ENCODE peak calls at places on chromosomes 16 and 17, in four cellular contexts. I is EL, G is A549, O is foreskin fibroblast. H is an unnamed sample.

GRCh38 chr17:7213895-7214299 is 5.7 kb downstream of the DLG4 start:
- DNase-seq in I (peak; percentile 67), G (peak; percentile 94), O (peak; percentile 75), H (peak; percentile 45)

GRCh38 chr16:73020409-73020884 is 27.5 kb downstream of the ZFHX3 start:
- DNase-seq in G (peak; percentile 84), I (peak; percentile 96), O (peak; percentile 98), H (peak; percentile 98)

GRCh38 chr17:50785942-50786570 is 18.7 kb upstream of the ANKRD40CL start:
- DNase-seq in O (peak; percentile 81), G (no peak), I (no peak), H (peak; percentile 39)

GRCh38 chr17:7067198-7067597 is 12.9 kb downstream of the CLEC10A start:
- DNase-seq in O (no peak), G (no peak), I (no peak), H (no peak)

GRCh38 chr17:45834471-45835396 is 9.9 kb upstream of the SPPL2C start:
- DNase-seq in I (peak; percentile 55), O (no peak), G (peak; percentile 60), H (no peak)

GRCh38 chr16:17233301-17234002 is 237.3 kb downstream of the XYLT1 start:
- DNase-seq in O (no peak), G (no peak), I (no peak), H (no peak)

GRCh38 chr16:81229811-81230210 is 8.7 kb upstream of the BCO1 start:
- DNase-seq in G (no peak), O (no peak), I (no peak), H (no peak)

GRCh38 chr17:10614536-10615155 is 42.5 kb downstream of the MYH3 start:
- DNase-seq in O (peak; percentile 70), I (peak; percentile 74), G (peak; percentile 77), H (peak; percentile 28)

GRCh38 chr17:64217249-64217652 is 45.8 kb downstream of the TEX2 start:
- DNase-seq in G (no peak), O (no peak), I (no peak), H (no peak)

GRCh38 chr17:66889480-66890230 is 54.7 kb downstream of the CACNG5 start:
- DNase-seq in G (no peak), I (no peak), O (no peak), H (no peak)

GRCh38 chr17:11454096-11454495 is 144.2 kb upstream of the DNAH9 start:
- DNase-seq in G (no peak), O (no peak), I (no peak), H (no peak)

GRCh38 chr17:2071024-2071385 is 16.1 kb downstream of the HIC1 start:
- DNase-seq in G (no peak), I (no peak), O (no peak), H (no peak)

GRCh38 chr16:30356401-30357084 is 1.4 kb upstream of the CD2BP2 start:
- DNase-seq in O (peak; percentile 16), I (no peak), G (no peak), H (no peak)

GRCh38 chr17:76585048-76585648 is 512 bp downstream of the ST6GALNAC2 start:
- DNase-seq in O (peak; percentile 51), G (no peak), I (peak; percentile 32), H (no peak)

GRCh38 chr17:6098050-6098449 is 27.9 kb downstream of the WSCD1 start:
- DNase-seq in I (no peak), O (no peak), G (no peak), H (no peak)

GRCh38 chr17:16934836-16935235 is 37.1 kb downstream of the TNFRSF13B start:
- DNase-seq in G (no peak), I (no peak), O (no peak), H (no peak)

GRCh38 chr17:43039646-43040045 is 14.6 kb downstream of the RND2 start:
- DNase-seq in I (no peak), G (no peak), O (no peak), H (no peak)

GRCh38 chr16:24834459-24835335 is 11.1 kb upstream of the SLC5A11 start:
- DNase-seq in I (peak; percentile 58), G (peak; percentile 71), O (peak; percentile 75), H (no peak)

GRCh38 chr16:88773812-88774291 is 11.2 kb downstream of the PIEZO1 start:
- DNase-seq in G (no peak), I (peak; percentile 92), O (peak; percentile 96), H (peak; percentile 81)

GRCh38 chr17:58165981-58166380 is 801 bp upstream of the OR4D2 start:
- DNase-seq in O (no peak), I (no peak), G (no peak), H (no peak)

GRCh38 chr16:67723151-67723915 is 4.2 kb upstream of the GFOD2 start:
- DNase-seq in O (peak; percentile 91), G (no peak), I (peak; percentile 94), H (no peak)

H was measured in stromal cell of bone marrow.